ENCODE peak calls at places on chromosomes 1 and 21, in ten cellular contexts. S, P, W, R, A, U, F, O, M and Z are unnamed samples.

GRCh38 chr1:36321119-36321951 is 2.1 kb downstream of the EVA1B start:
- DNase-seq in S (peak), P (peak), W (peak), R (peak), A (no peak), U (no peak), F (peak), O (peak), M (no peak), Z (no peak)

GRCh38 chr1:176847052-176847451 is 317.5 kb downstream of the ASTN1 start:
- DNase-seq in S (no peak), P (no peak), W (no peak), R (no peak), A (no peak), U (no peak), F (no peak), O (no peak), M (no peak), Z (no peak)

GRCh38 chr1:18309552-18310155 is 171.1 kb upstream of the KLHDC7A start:
- DNase-seq in S (no peak), P (no peak), W (no peak), R (no peak), A (no peak), U (no peak), F (no peak), O (no peak), M (no peak), Z (no peak)

GRCh38 chr1:22841754-22842370 is 130.8 kb downstream of the LACTBL1 start:
- DNase-seq in S (no peak), P (no peak), W (no peak), R (no peak), A (no peak), U (no peak), F (no peak), O (no peak), M (no peak), Z (no peak)

GRCh38 chr1:76073471-76073870 is 1.1 kb upstream of the ST6GALNAC3 start:
- DNase-seq in S (peak), P (no peak), W (no peak), R (no peak), A (peak), U (no peak), F (no peak), O (no peak), M (no peak), Z (no peak)

GRCh38 chr1:236753554-236753953 is 41.5 kb upstream of the MTR start:
- DNase-seq in S (peak), P (no peak), W (peak), R (no peak), A (no peak), U (no peak), F (peak), O (no peak), M (no peak), Z (peak)

GRCh38 chr21:43956667-43957030 is 55.5 kb upstream of the TRAPPC10 start:
- DNase-seq in S (peak), P (peak), W (no peak), R (no peak), A (no peak), U (no peak), F (no peak), O (no peak), M (no peak), Z (no peak)

GRCh38 chr1:84769636-84770035 is 79.4 kb upstream of the SSX2IP start:
- DNase-seq in S (no peak), P (no peak), W (no peak), R (no peak), A (no peak), U (no peak), F (no peak), O (no peak), M (no peak), Z (no peak)

GRCh38 chr1:222995620-222996306 is 147.3 kb downstream of the TLR5 start:
- DNase-seq in S (no peak), P (no peak), W (no peak), R (no peak), A (no peak), U (no peak), F (no peak), O (no peak), M (no peak), Z (no peak)

GRCh38 chr1:228059536-228060457 is 22.7 kb upstream of the ARF1 start:
- DNase-seq in S (no peak), P (no peak), W (peak), R (no peak), A (no peak), U (no peak), F (peak), O (peak), M (peak), Z (peak)

GRCh38 chr1:53047737-53048344 is 14.2 kb upstream of the PODN start:
- DNase-seq in S (peak), P (no peak), W (no peak), R (no peak), A (peak), U (peak), F (no peak), O (no peak), M (peak), Z (no peak)

GRCh38 chr1:194300776-194301175 is 1114.4 kb upstream of the B3GALT2 start:
- DNase-seq in S (no peak), P (no peak), W (no peak), R (no peak), A (no peak), U (no peak), F (no peak), O (no peak), M (peak), Z (no peak)
- TF ChIP-seq POLR2A in S (no peak), P (no peak), W (no peak), R (no peak), A (no peak), U (no peak), F (no peak), O (no peak), M (no peak), Z (no peak)

DNA sequence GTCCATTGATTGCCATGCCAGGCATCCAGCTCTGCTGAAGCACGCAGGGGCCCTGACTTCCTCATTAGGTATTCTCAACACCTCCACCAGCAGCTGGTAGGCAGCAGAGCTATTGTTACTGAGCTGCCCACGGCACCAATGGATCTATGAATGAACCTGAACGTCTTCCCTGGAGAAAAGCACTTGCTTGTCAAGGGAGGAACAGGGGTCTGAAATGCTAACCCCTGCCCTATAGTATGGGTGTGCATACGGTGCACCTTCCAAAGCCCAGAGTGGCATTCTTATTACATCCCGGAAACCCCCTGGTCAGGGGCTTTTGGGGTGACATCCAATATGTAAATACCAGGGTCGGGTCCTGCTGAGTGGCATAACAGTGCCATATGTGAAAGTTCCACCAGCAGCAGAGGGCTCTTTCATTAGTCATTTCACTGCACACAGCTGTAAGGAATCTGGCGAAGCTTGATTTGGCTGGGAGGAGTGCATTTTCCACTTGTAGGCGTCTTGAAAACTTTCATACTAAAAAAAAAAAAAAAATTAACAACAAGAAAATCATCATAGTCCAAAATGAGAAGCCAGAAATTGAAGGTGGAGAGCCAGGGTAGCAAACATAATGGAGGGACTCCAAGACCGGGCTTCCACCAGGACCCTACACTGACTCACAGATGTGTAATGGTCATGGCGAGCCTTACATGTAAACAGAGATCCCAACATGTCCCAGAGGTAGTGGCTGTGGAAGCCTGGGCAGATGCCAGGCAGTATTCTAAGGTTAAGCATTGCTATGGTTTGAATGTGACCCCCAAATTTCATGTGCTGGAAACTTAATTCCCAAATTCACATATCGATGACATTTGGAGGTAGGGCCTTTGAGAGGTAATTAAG is 58.8 kb upstream of the PRDX6 start:
- DNase-seq in S (peak), P (no peak), W (no peak), R (no peak), A (no peak), U (peak), F (no peak), O (no peak), M (no peak), Z (no peak)
- TF ChIP-seq POLR2A in S (no peak), P (no peak), W (no peak), R (no peak), A (no peak), U (peak), F (no peak), O (no peak), M (no peak), Z (no peak)

GRCh38 chr1:193185861-193186714 is at the start of gene B3GALT2:
- DNase-seq in S (peak), P (no peak), W (no peak), R (no peak), A (no peak), U (no peak), F (no peak), O (no peak), M (no peak), Z (peak)
- TF ChIP-seq POLR2A in S (no peak), P (no peak), W (no peak), R (no peak), A (no peak), U (no peak), F (no peak), O (no peak), M (no peak), Z (no peak)

GRCh38 chr1:153633747-153634665 is at the start of gene CHTOP:
- DNase-seq in S (peak), P (peak), W (peak), R (peak), A (peak), U (peak), F (peak), O (peak), M (peak), Z (peak)
- TF ChIP-seq POLR2A in S (peak), P (peak), W (peak), R (peak), A (peak), U (peak), F (peak), O (peak), M (peak), Z (peak)

GRCh38 chr1:155172732-155173477 is at the start of gene KRTCAP2:
- DNase-seq in S (peak), P (peak), W (peak), R (peak), A (peak), U (peak), F (peak), O (peak), M (peak), Z (peak)
- TF ChIP-seq POLR2A in S (peak), P (no peak), W (peak), R (peak), A (peak), U (peak), F (peak), O (peak), M (peak), Z (peak)

GRCh38 chr21:28961927-28962326 is 30.8 kb downstream of the LTN1 start:
- DNase-seq in S (no peak), P (no peak), W (no peak), R (no peak), A (no peak), U (no peak), F (no peak), O (no peak), M (no peak), Z (no peak)
- TF ChIP-seq POLR2A in S (no peak), P (no peak), W (no peak), R (no peak), A (no peak), U (no peak), F (no peak), O (no peak), M (no peak), Z (no peak)

GRCh38 chr21:41861987-41862386 is 17.2 kb downstream of the PRDM15 start:
- DNase-seq in S (no peak), P (no peak), W (no peak), R (no peak), A (no peak), U (no peak), F (no peak), O (no peak), M (no peak), Z (no peak)
- TF ChIP-seq POLR2A in S (no peak), P (no peak), W (no peak), R (no peak), A (no peak), U (no peak), F (no peak), O (no peak), M (no peak), Z (no peak)

GRCh38 chr1:27391511-27392095 is 819 bp upstream of the GPR3 start:
- DNase-seq in S (peak), P (no peak), W (no peak), R (peak), A (peak), U (no peak), F (peak), O (no peak), M (peak), Z (no peak)
- TF ChIP-seq POLR2A in S (no peak), P (no peak), W (no peak), R (no peak), A (no peak), U (no peak), F (peak), O (no peak), M (no peak), Z (no peak)

GRCh38 chr1:173867141-173867752 is 542 bp downstream of the GAS5 start:
- DNase-seq in S (no peak), P (no peak), W (no peak), R (peak), A (no peak), U (no peak), F (no peak), O (no peak), M (no peak), Z (no peak)

GRCh38 chr1:173870252-173871075 is 2.3 kb downstream of the ZBTB37 start:
- DNase-seq in S (no peak), P (peak), W (no peak), R (no peak), A (no peak), U (peak), F (no peak), O (no peak), M (peak), Z (peak)

GRCh38 chr1:173869108-173869359 is 854 bp downstream of the ZBTB37 start:
- DNase-seq in S (no peak), P (no peak), W (no peak), R (no peak), A (no peak), U (no peak), F (no peak), O (no peak), M (no peak), Z (no peak)

GRCh38 chr1:173867753-173868265 is at the start of gene GAS5:
- DNase-seq in S (peak), P (peak), W (peak), R (peak), A (peak), U (peak), F (peak), O (peak), M (peak), Z (peak)

DNA sequence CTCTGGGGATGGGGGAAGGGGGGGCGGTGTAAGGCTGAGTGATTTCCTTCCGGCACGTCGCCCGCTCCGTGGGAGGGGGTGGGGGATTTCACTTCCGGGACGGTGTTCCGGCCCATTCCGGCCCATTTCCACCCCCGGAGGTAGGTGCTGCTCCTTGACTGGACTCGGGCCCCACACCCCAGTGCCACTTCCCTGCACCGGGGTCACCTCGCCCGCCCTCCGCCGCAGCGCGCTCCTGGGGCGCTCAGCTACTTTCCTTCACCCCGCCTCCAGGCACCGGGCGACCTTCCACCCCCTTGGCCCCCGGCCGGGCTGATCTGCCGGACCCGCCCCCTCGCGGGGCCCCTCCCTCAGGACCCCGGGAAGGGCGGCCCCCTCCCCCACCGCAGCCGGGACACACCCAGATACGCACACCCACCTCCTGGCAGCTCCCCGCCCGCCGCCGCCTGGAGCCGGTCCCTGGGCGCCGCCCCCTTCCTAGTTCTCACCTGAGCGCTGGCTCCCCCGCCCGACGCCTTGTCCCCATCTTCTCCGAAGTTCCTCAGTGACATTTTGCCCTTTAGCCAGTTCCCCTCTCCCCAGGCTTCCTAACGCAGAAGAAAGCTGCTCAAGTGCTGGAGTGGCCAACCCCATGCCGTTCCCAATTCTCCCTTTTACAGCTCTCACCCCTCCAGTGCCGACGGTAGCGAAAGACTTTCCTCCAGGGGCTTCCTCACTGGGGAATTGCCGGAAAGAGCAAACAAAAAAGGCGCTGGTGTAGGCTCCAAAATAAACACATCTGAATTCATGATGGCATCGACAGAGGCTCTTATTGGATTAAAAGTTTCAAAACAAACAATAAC is at the start of gene ZBTB37:
- DNase-seq in S (peak), P (peak), W (peak), R (peak), A (peak), U (no peak), F (peak), O (peak), M (peak), Z (peak)
- TF ChIP-seq POLR2A in S (no peak), P (no peak), W (no peak), R (no peak), A (peak), U (no peak), F (no peak), O (no peak), M (no peak), Z (no peak)

GRCh38 chr1:45306319-45306718 is 20.4 kb upstream of the HPDL start:
- DNase-seq in S (peak), P (no peak), W (no peak), R (no peak), A (no peak), U (peak), F (no peak), O (no peak), M (peak), Z (no peak)

GRCh38 chr1:45305231-45305630 is 21.5 kb upstream of the HPDL start:
- DNase-seq in S (no peak), P (no peak), W (no peak), R (no peak), A (no peak), U (no peak), F (no peak), O (no peak), M (no peak), Z (no peak)

GRCh38 chr1:45302505-45303331 is 24.0 kb upstream of the HPDL start:
- DNase-seq in S (no peak), P (no peak), W (no peak), R (peak), A (no peak), U (no peak), F (no peak), O (no peak), M (no peak), Z (no peak)

GRCh38 chr1:45304311-45305081 is 22.2 kb upstream of the HPDL start:
- DNase-seq in S (peak), P (peak), W (peak), R (peak), A (no peak), U (no peak), F (no peak), O (no peak), M (no peak), Z (peak)

GRCh38 chr1:45303582-45304310 is 22.9 kb upstream of the HPDL start:
- DNase-seq in S (peak), P (peak), W (peak), R (peak), A (peak), U (peak), F (peak), O (peak), M (peak), Z (peak)
- TF ChIP-seq POLR2A in S (peak), P (peak), W (peak), R (peak), A (peak), U (peak), F (peak), O (peak), M (peak), Z (peak)